ENCODE peak calls at places on chromosomes 16 and 17, in five cellular contexts. M, N, I, D and G are unnamed samples.

GRCh38 chr16:69073181-69073669 is 32.2 kb upstream of the HAS3 start:
- DNase-seq in D (peak), M (no peak), N (no peak), I (peak), G (no peak)

GRCh38 chr17:79630821-79631639 is 20.2 kb upstream of the RBFOX3 start:
- DNase-seq in M (no peak), D (no peak), N (no peak), I (no peak), G (peak)

GRCh38 chr17:37327341-37328090 is 48.3 kb upstream of the C17orf78 start:
- DNase-seq in I (peak), D (no peak), N (no peak), M (no peak), G (no peak)

GRCh38 chr16:67164599-67165061 is at the start of gene HSF4:
- DNase-seq in N (peak), M (no peak), I (no peak), D (no peak), G (no peak)

GRCh38 chr17:72538921-72539352 is 418.1 kb downstream of the SOX9 start:
- DNase-seq in M (no peak), D (no peak), N (peak), I (no peak), G (no peak)

GRCh38 chr17:81550285-81550684 is 1.9 kb downstream of the FAAP100 start:
- DNase-seq in D (no peak), I (no peak), N (no peak), M (no peak), G (no peak)

GRCh38 chr16:11410382-11411058 is 65.3 kb downstream of the RMI2 start:
- DNase-seq in I (no peak), N (no peak), M (no peak), D (no peak), G (no peak)

GRCh38 chr17:78555741-78556401 is 21.3 kb downstream of the DNAH17 start:
- DNase-seq in N (no peak), I (no peak), D (no peak), M (no peak), G (no peak)

GRCh38 chr16:77221482-77221881 is 22.3 kb downstream of the SYCE1L start:
- DNase-seq in N (no peak), D (no peak), M (no peak), I (no peak), G (no peak)

GRCh38 chr16:67669499-67670101 is 3.0 kb downstream of the C16orf86 start:
- DNase-seq in M (no peak), I (no peak), D (no peak), N (no peak), G (no peak)

GRCh38 chr17:49252148-49252682 is 21.6 kb upstream of the PHOSPHO1 start:
- DNase-seq in N (no peak), I (peak), D (no peak), M (peak), G (no peak)

GRCh38 chr17:75323043-75323591 is 33.9 kb upstream of the SLC25A19 start:
- DNase-seq in M (peak), N (peak), D (peak), I (peak), G (peak)

GRCh38 chr17:10769840-10770239 is 34.1 kb downstream of the TMEM238L start:
- DNase-seq in N (no peak), M (no peak), I (no peak), D (no peak), G (no peak)

GRCh38 chr17:12667299-12667958 is 1.7 kb downstream of the MYOCD start:
- DNase-seq in M (peak), I (peak), D (peak), N (peak), G (peak)
- TF ChIP-seq CTCF in M (peak), I (peak), D (no peak), N (peak), G (peak)

GRCh38 chr16:4612474-4612931 is 2.2 kb downstream of the UBALD1 start:
- DNase-seq in M (no peak), D (no peak), I (no peak), N (peak), G (no peak)

GRCh38 chr16:4609200-4610010 is 5.3 kb downstream of the UBALD1 start:
- DNase-seq in M (no peak), N (no peak), I (no peak), D (no peak), G (no peak)

GRCh38 chr16:4612977-4613635 is 1.6 kb downstream of the UBALD1 start:
- DNase-seq in N (no peak), M (peak), D (peak), I (no peak), G (no peak)

GRCh38 chr16:4610011-4611005 is 4.4 kb downstream of the UBALD1 start:
- DNase-seq in I (no peak), N (no peak), M (no peak), D (no peak), G (no peak)

DNA sequence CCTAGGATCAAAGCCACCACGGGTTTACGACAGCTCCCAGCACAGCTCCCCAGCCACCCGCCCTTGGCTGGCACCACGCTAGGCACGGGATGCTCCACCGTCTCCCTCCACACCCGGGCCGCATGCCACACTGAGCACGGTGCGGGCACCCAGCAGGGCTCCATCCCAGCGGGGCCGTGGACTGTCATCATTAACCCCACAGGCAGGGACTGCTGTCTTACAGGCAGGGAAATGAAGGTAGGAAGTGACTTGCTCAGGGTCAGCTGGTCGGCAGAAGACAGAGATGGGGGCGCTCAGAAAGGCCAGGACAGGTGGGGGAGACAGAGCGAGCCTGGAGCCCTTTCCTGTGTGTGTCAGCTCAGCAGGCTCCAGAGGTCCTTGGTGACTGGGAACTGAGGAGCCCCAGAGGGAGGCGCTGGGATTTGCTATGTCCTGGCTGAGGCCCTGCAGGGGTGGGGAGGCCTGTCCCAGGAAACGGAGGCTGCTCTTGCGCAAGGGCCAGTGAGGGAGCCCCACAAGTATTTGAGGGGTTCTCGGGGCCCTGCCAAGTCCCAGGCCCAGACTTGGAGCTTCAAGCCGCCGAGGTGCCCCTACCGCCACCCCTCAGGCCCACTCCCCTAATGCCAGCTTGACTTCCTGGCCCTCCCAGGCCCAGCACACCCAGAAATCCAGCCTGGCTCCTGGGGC is 3.2 kb downstream of the UBALD1 start:
- DNase-seq in M (no peak), D (no peak), N (no peak), I (no peak), G (no peak)
- TF ChIP-seq CTCF in M (no peak), D (no peak), N (no peak), I (no peak), G (no peak)

GRCh38 chr16:3095869-3096268 is 3.2 kb downstream of the ZSCAN10 start:
- DNase-seq in I (no peak), N (no peak), D (no peak), M (no peak), G (no peak)
- TF ChIP-seq CTCF in I (peak), N (no peak), D (no peak), M (no peak), G (peak)

GRCh38 chr17:30808785-30809286 is 15.7 kb downstream of the CRLF3 start:
- DNase-seq in N (no peak), I (no peak), M (no peak), D (no peak), G (no peak)

GRCh38 chr17:30809867-30810266 is 14.6 kb downstream of the CRLF3 start:
- DNase-seq in M (no peak), I (no peak), N (no peak), D (no peak), G (no peak)

DNA sequence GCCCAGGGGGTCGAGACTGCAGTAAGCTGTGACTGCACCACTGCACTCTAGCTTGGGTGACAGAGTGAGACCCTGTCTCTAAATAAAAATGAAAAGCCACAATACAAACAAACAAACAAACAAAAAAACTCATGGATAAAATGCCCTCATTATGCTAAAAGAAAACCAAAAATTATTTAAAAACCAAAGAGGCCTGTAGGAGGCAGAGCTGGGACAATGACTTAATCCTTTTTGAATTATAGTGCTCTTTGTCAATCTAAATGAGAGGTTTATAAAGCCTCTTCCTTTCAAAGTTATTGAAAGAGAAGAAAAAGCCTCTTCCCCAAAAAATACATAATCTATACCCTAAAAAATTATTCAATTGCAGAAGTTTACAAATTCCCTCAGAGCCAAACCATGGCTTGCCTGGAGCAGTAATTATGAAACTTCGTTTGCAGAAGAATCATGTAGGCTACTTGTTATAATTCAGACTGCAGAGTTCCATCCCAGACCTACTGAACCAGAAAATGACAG is 18.5 kb downstream of the CRLF3 start:
- DNase-seq in M (no peak), I (no peak), D (no peak), N (no peak), G (no peak)
- TF ChIP-seq CTCF in M (no peak), I (peak), D (peak), N (peak), G (no peak)

DNA sequence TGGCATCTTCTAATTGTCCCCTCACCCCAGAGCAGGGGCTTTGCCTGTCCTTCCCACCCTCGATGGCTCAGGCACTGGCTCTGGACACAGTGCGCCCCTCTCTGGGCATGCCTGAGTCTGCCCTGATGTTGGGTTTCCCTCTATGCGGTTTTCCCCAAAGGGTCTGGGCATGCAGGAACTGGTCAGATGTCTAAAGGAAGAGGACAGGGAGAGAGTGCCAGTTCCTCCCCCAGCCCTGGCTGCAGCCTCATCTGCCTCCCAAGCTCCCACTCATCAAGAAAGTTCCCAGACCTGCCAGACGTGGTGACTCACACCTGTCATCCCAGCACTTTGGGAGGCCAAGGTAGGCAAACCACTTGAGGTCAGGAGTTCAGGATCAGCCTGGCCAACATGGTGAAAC is 41.3 kb upstream of the PABPN1L start:
- DNase-seq in M (no peak), I (peak), N (no peak), D (peak), G (no peak)
- TF ChIP-seq CTCF in M (no peak), I (no peak), N (no peak), D (no peak), G (no peak)

DNA sequence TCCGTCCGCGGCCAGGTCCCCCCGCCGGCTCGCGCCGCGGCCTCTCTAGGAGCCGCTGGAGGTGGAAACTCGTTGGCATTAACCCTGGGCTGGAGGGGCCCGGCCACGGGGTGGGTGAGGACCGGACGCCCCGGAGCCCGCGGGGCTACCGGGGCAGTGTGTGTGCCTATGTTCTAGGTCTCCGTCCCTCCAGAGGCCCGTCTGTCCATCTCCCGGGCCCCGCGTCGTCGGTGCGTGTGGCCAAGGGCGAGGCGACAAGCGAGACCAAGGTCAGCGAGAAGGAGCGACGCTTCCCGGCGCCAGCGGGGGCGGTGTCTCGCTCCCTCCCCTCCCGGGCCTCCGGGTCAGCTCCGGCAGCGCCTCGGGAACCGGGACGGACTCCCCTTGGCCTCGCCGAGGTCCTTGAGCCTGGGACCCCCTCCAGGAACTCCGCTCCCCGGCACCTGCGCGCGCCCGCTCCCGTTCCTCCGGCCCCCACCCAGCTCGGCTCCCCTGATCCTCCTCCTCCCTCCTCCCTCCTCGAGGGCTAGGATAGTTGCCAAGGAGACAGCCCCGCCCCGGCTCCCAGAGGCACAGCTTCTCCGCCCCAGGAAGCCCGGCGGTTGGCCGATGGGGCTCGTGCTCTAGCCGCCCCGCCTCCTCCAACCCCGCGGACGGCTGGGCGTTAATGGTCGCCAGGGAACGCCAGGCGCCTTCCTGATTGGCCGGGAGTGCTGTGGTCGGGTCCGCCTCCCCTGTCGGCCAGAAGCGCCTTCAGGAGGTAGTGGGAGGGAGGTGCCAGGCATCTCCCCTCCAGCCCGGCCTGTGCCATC is 663 bp upstream of the ZNF768 start:
- DNase-seq in M (peak), N (peak), D (peak), I (peak), G (peak)
- TF ChIP-seq CTCF in M (peak), N (peak), D (peak), I (peak), G (peak)